ENCODE peak calls at places on chromosomes 6 and 20, in four cellular contexts. S, Q, Y and V are unnamed samples.

GRCh38 chr20:56911946-56912345 is 282.8 kb downstream of the TFAP2C start:
- DNase-seq in Q (no peak), S (no peak), Y (no peak), V (no peak)

GRCh38 chr20:38034108-38034649 is 633 bp downstream of the RPRD1B start:
- DNase-seq in S (no peak), Y (no peak), Q (no peak), V (no peak)

GRCh38 chr20:13302647-13303425 is 81.8 kb downstream of the ISM1 start:
- DNase-seq in Q (peak), Y (no peak), S (no peak), V (no peak)

GRCh38 chr20:52312131-52312729 is 120.7 kb upstream of the ZFP64 start:
- DNase-seq in Q (peak), S (no peak), Y (peak), V (no peak)

GRCh38 chr6:137277971-137278602 is 58.9 kb upstream of the IFNGR1 start:
- DNase-seq in S (no peak), Y (no peak), Q (no peak), V (no peak)

GRCh38 chr20:49765846-49766541 is 46.6 kb upstream of the SLC9A8 start:
- DNase-seq in Q (no peak), Y (no peak), S (no peak), V (no peak)

GRCh38 chr20:49384437-49385434 is 97.7 kb downstream of the KCNB1 start:
- DNase-seq in Q (peak), S (peak), Y (no peak), V (peak)

GRCh38 chr6:80163754-80164187 is 57.3 kb downstream of the BCKDHB start:
- DNase-seq in S (no peak), Q (no peak), Y (no peak), V (no peak)

GRCh38 chr20:38187512-38187911 is 22.4 kb upstream of the TGM2 start:
- DNase-seq in Q (no peak), Y (no peak), S (no peak), V (no peak)